ENCODE peak calls at places on chromosome 22, in seven cellular contexts. One of them, this sample, is unnamed.
A peak's percentile ranks its signal among the peaks of the same experiment; 100 is the strongest.

GRCh38 chr22:21641795-21642583 is at the start of gene SDF2L1:
- DNase-seq in neural progenitor cell: peak; percentile 99
- DNase-seq in HS-27A: peak; percentile 91
- DNase-seq in stimulated activated CD4-positive, alpha-beta T cell treated with anti-CD3 and anti-CD28 coated beads, Interleukin-12 subunit alpha, Interleukin-12 subunit beta, amount 100 ng/mL, for 24 hours: peak; percentile 98
- DNase-seq in H9: peak; percentile 99
- DNase-seq in GM12892: peak; percentile 99
- DNase-seq in T-cell: peak; percentile 96
- DNase-seq in this sample: peak; percentile 93

GRCh38 chr22:21443735-21444421 is 23.3 kb upstream of the TMEM191C start:
- DNase-seq in neural progenitor cell: peak; percentile 33
- DNase-seq in HS-27A: no peak
- DNase-seq in stimulated activated CD4-positive, alpha-beta T cell treated with anti-CD3 and anti-CD28 coated beads, Interleukin-12 subunit alpha, Interleukin-12 subunit beta, amount 100 ng/mL, for 24 hours: no peak
- DNase-seq in H9: peak; percentile 26
- DNase-seq in GM12892: no peak
- DNase-seq in T-cell: no peak
- DNase-seq in this sample: no peak

GRCh38 chr22:22486132-22486899 is 22.2 kb downstream of the ZNF280B start:
- DNase-seq in neural progenitor cell: no peak
- DNase-seq in HS-27A: no peak
- DNase-seq in stimulated activated CD4-positive, alpha-beta T cell treated with anti-CD3 and anti-CD28 coated beads, Interleukin-12 subunit alpha, Interleukin-12 subunit beta, amount 100 ng/mL, for 24 hours: no peak
- DNase-seq in H9: no peak
- DNase-seq in GM12892: no peak
- DNase-seq in T-cell: no peak
- DNase-seq in this sample: no peak

GRCh38 chr22:50262460-50262911 is 1.0 kb upstream of the MAPK12 start:
- DNase-seq in neural progenitor cell: no peak
- DNase-seq in HS-27A: no peak
- DNase-seq in stimulated activated CD4-positive, alpha-beta T cell treated with anti-CD3 and anti-CD28 coated beads, Interleukin-12 subunit alpha, Interleukin-12 subunit beta, amount 100 ng/mL, for 24 hours: no peak
- DNase-seq in H9: no peak
- DNase-seq in GM12892: no peak
- DNase-seq in T-cell: no peak
- DNase-seq in this sample: no peak

GRCh38 chr22:19497245-19497644 is 17.5 kb downstream of the CDC45 start:
- DNase-seq in neural progenitor cell: no peak
- DNase-seq in HS-27A: no peak
- DNase-seq in stimulated activated CD4-positive, alpha-beta T cell treated with anti-CD3 and anti-CD28 coated beads, Interleukin-12 subunit alpha, Interleukin-12 subunit beta, amount 100 ng/mL, for 24 hours: no peak
- DNase-seq in H9: no peak
- DNase-seq in GM12892: no peak
- DNase-seq in T-cell: no peak
- DNase-seq in this sample: no peak

GRCh38 chr22:33869946-33870345 is 50.3 kb downstream of the LARGE1 start:
- DNase-seq in neural progenitor cell: no peak
- DNase-seq in HS-27A: no peak
- DNase-seq in stimulated activated CD4-positive, alpha-beta T cell treated with anti-CD3 and anti-CD28 coated beads, Interleukin-12 subunit alpha, Interleukin-12 subunit beta, amount 100 ng/mL, for 24 hours: no peak
- DNase-seq in H9: no peak
- DNase-seq in GM12892: no peak
- DNase-seq in T-cell: no peak
- DNase-seq in this sample: no peak

GRCh38 chr22:42430486-42431125 is 1.6 kb downstream of the NFAM1 start:
- DNase-seq in neural progenitor cell: no peak
- DNase-seq in HS-27A: no peak
- DNase-seq in stimulated activated CD4-positive, alpha-beta T cell treated with anti-CD3 and anti-CD28 coated beads, Interleukin-12 subunit alpha, Interleukin-12 subunit beta, amount 100 ng/mL, for 24 hours: no peak
- DNase-seq in H9: no peak
- DNase-seq in GM12892: no peak
- DNase-seq in T-cell: no peak
- DNase-seq in this sample: no peak

GRCh38 chr22:44438481-44439131 is 59.4 kb downstream of the RTL6 start:
- DNase-seq in neural progenitor cell: no peak
- DNase-seq in HS-27A: no peak
- DNase-seq in stimulated activated CD4-positive, alpha-beta T cell treated with anti-CD3 and anti-CD28 coated beads, Interleukin-12 subunit alpha, Interleukin-12 subunit beta, amount 100 ng/mL, for 24 hours: no peak
- DNase-seq in H9: no peak
- DNase-seq in GM12892: no peak
- DNase-seq in T-cell: no peak
- DNase-seq in this sample: no peak

GRCh38 chr22:50486561-50487289 is at the start of gene MIOX:
- DNase-seq in neural progenitor cell: no peak
- DNase-seq in HS-27A: no peak
- DNase-seq in stimulated activated CD4-positive, alpha-beta T cell treated with anti-CD3 and anti-CD28 coated beads, Interleukin-12 subunit alpha, Interleukin-12 subunit beta, amount 100 ng/mL, for 24 hours: no peak
- DNase-seq in H9: no peak
- DNase-seq in GM12892: no peak
- DNase-seq in T-cell: no peak
- DNase-seq in this sample: no peak

GRCh38 chr22:20644071-20644642 is 129.8 kb upstream of the SERPIND1 start:
- DNase-seq in neural progenitor cell: no peak
- DNase-seq in HS-27A: no peak
- DNase-seq in stimulated activated CD4-positive, alpha-beta T cell treated with anti-CD3 and anti-CD28 coated beads, Interleukin-12 subunit alpha, Interleukin-12 subunit beta, amount 100 ng/mL, for 24 hours: no peak
- DNase-seq in H9: no peak
- DNase-seq in GM12892: no peak
- DNase-seq in T-cell: no peak
- DNase-seq in this sample: no peak

GRCh38 chr22:22882033-22882717 is 5.4 kb upstream of the IGLL5 start:
- DNase-seq in neural progenitor cell: no peak
- DNase-seq in HS-27A: no peak
- DNase-seq in stimulated activated CD4-positive, alpha-beta T cell treated with anti-CD3 and anti-CD28 coated beads, Interleukin-12 subunit alpha, Interleukin-12 subunit beta, amount 100 ng/mL, for 24 hours: peak; percentile 27
- DNase-seq in H9: peak; percentile 61
- DNase-seq in GM12892: no peak
- DNase-seq in T-cell: no peak
- DNase-seq in this sample: no peak

GRCh38 chr22:39478461-39478860 is 21.6 kb downstream of the MGAT3 start:
- DNase-seq in neural progenitor cell: peak; percentile 60
- DNase-seq in HS-27A: no peak
- DNase-seq in stimulated activated CD4-positive, alpha-beta T cell treated with anti-CD3 and anti-CD28 coated beads, Interleukin-12 subunit alpha, Interleukin-12 subunit beta, amount 100 ng/mL, for 24 hours: no peak
- DNase-seq in H9: peak; percentile 69
- DNase-seq in GM12892: no peak
- DNase-seq in T-cell: no peak
- DNase-seq in this sample: no peak

GRCh38 chr22:48495751-48496080 is 1332.0 kb downstream of the BRD1 start:
- DNase-seq in neural progenitor cell: no peak
- DNase-seq in HS-27A: no peak
- DNase-seq in stimulated activated CD4-positive, alpha-beta T cell treated with anti-CD3 and anti-CD28 coated beads, Interleukin-12 subunit alpha, Interleukin-12 subunit beta, amount 100 ng/mL, for 24 hours: no peak
- DNase-seq in H9: no peak
- DNase-seq in GM12892: no peak
- DNase-seq in T-cell: no peak
- DNase-seq in this sample: no peak

GRCh38 chr22:19723990-19724827 is 870 bp downstream of the GP1BB start:
- DNase-seq in neural progenitor cell: peak; percentile 93
- DNase-seq in HS-27A: no peak
- DNase-seq in stimulated activated CD4-positive, alpha-beta T cell treated with anti-CD3 and anti-CD28 coated beads, Interleukin-12 subunit alpha, Interleukin-12 subunit beta, amount 100 ng/mL, for 24 hours: no peak
- DNase-seq in H9: peak; percentile 79
- DNase-seq in GM12892: no peak
- DNase-seq in T-cell: no peak
- DNase-seq in this sample: no peak

GRCh38 chr22:23243006-23243573 is 62.8 kb downstream of the BCR start:
- DNase-seq in neural progenitor cell: peak; percentile 86
- DNase-seq in HS-27A: no peak
- DNase-seq in stimulated activated CD4-positive, alpha-beta T cell treated with anti-CD3 and anti-CD28 coated beads, Interleukin-12 subunit alpha, Interleukin-12 subunit beta, amount 100 ng/mL, for 24 hours: peak; percentile 59
- DNase-seq in H9: peak; percentile 88
- DNase-seq in GM12892: no peak
- DNase-seq in T-cell: peak; percentile 28
- DNase-seq in this sample: no peak

GRCh38 chr22:46879083-46879482 is 116.6 kb downstream of the TBC1D22A start:
- DNase-seq in neural progenitor cell: no peak
- DNase-seq in HS-27A: no peak
- DNase-seq in stimulated activated CD4-positive, alpha-beta T cell treated with anti-CD3 and anti-CD28 coated beads, Interleukin-12 subunit alpha, Interleukin-12 subunit beta, amount 100 ng/mL, for 24 hours: no peak
- DNase-seq in H9: no peak
- DNase-seq in GM12892: no peak
- DNase-seq in T-cell: no peak
- DNase-seq in this sample: no peak

GRCh38 chr22:36643033-36643432 is 60.5 kb downstream of the CACNG2 start:
- DNase-seq in neural progenitor cell: no peak
- DNase-seq in HS-27A: no peak
- DNase-seq in stimulated activated CD4-positive, alpha-beta T cell treated with anti-CD3 and anti-CD28 coated beads, Interleukin-12 subunit alpha, Interleukin-12 subunit beta, amount 100 ng/mL, for 24 hours: no peak
- DNase-seq in H9: no peak
- DNase-seq in GM12892: no peak
- DNase-seq in T-cell: no peak
- DNase-seq in this sample: no peak

GRCh38 chr22:28141614-28142013 is 222.6 kb upstream of the PITPNB start:
- DNase-seq in neural progenitor cell: no peak
- DNase-seq in HS-27A: peak; percentile 35
- DNase-seq in stimulated activated CD4-positive, alpha-beta T cell treated with anti-CD3 and anti-CD28 coated beads, Interleukin-12 subunit alpha, Interleukin-12 subunit beta, amount 100 ng/mL, for 24 hours: no peak
- DNase-seq in H9: no peak
- DNase-seq in GM12892: no peak
- DNase-seq in T-cell: no peak
- DNase-seq in this sample: no peak

GRCh38 chr22:20998411-20999336 is 3.2 kb downstream of the THAP7 start:
- DNase-seq in neural progenitor cell: no peak
- DNase-seq in HS-27A: no peak
- DNase-seq in stimulated activated CD4-positive, alpha-beta T cell treated with anti-CD3 and anti-CD28 coated beads, Interleukin-12 subunit alpha, Interleukin-12 subunit beta, amount 100 ng/mL, for 24 hours: no peak
- DNase-seq in H9: no peak
- DNase-seq in GM12892: no peak
- DNase-seq in T-cell: no peak
- DNase-seq in this sample: no peak

GRCh38 chr22:46674367-46674781 is 54.2 kb downstream of the GRAMD4 start:
- DNase-seq in neural progenitor cell: no peak
- DNase-seq in HS-27A: no peak
- DNase-seq in stimulated activated CD4-positive, alpha-beta T cell treated with anti-CD3 and anti-CD28 coated beads, Interleukin-12 subunit alpha, Interleukin-12 subunit beta, amount 100 ng/mL, for 24 hours: peak; percentile 98
- DNase-seq in H9: no peak
- DNase-seq in GM12892: peak; percentile 65
- DNase-seq in T-cell: peak; percentile 68
- DNase-seq in this sample: no peak

GRCh38 chr22:47406180-47406723 is 643.8 kb downstream of the TBC1D22A start:
- DNase-seq in neural progenitor cell: no peak
- DNase-seq in HS-27A: no peak
- DNase-seq in stimulated activated CD4-positive, alpha-beta T cell treated with anti-CD3 and anti-CD28 coated beads, Interleukin-12 subunit alpha, Interleukin-12 subunit beta, amount 100 ng/mL, for 24 hours: no peak
- DNase-seq in H9: no peak
- DNase-seq in GM12892: no peak
- DNase-seq in T-cell: no peak
- DNase-seq in this sample: no peak

GRCh38 chr22:38311331-38311635 is 6.0 kb downstream of the CSNK1E start:
- DNase-seq in neural progenitor cell: no peak
- DNase-seq in HS-27A: no peak
- DNase-seq in stimulated activated CD4-positive, alpha-beta T cell treated with anti-CD3 and anti-CD28 coated beads, Interleukin-12 subunit alpha, Interleukin-12 subunit beta, amount 100 ng/mL, for 24 hours: no peak
- DNase-seq in H9: no peak
- DNase-seq in GM12892: no peak
- DNase-seq in T-cell: no peak
- DNase-seq in this sample: no peak

GRCh38 chr22:45203150-45203974 is 37.3 kb downstream of the KIAA0930 start:
- DNase-seq in neural progenitor cell: no peak
- DNase-seq in HS-27A: no peak
- DNase-seq in stimulated activated CD4-positive, alpha-beta T cell treated with anti-CD3 and anti-CD28 coated beads, Interleukin-12 subunit alpha, Interleukin-12 subunit beta, amount 100 ng/mL, for 24 hours: no peak
- DNase-seq in H9: peak; percentile 21
- DNase-seq in GM12892: no peak
- DNase-seq in T-cell: no peak
- DNase-seq in this sample: no peak

GRCh38 chr22:27397948-27398330 is 403.6 kb downstream of the MN1 start:
- DNase-seq in neural progenitor cell: no peak
- DNase-seq in HS-27A: no peak
- DNase-seq in stimulated activated CD4-positive, alpha-beta T cell treated with anti-CD3 and anti-CD28 coated beads, Interleukin-12 subunit alpha, Interleukin-12 subunit beta, amount 100 ng/mL, for 24 hours: no peak
- DNase-seq in H9: no peak
- DNase-seq in GM12892: no peak
- DNase-seq in T-cell: no peak
- DNase-seq in this sample: no peak

GRCh38 chr22:41301085-41302015 is at the start of gene ZC3H7B:
- DNase-seq in neural progenitor cell: peak; percentile 91
- DNase-seq in HS-27A: peak; percentile 48
- DNase-seq in stimulated activated CD4-positive, alpha-beta T cell treated with anti-CD3 and anti-CD28 coated beads, Interleukin-12 subunit alpha, Interleukin-12 subunit beta, amount 100 ng/mL, for 24 hours: peak; percentile 69
- DNase-seq in H9: peak; percentile 82
- DNase-seq in GM12892: peak; percentile 95
- DNase-seq in T-cell: peak; percentile 64
- DNase-seq in this sample: peak; percentile 21

GRCh38 chr22:36756746-36757607 is 18.9 kb downstream of the IFT27 start:
- DNase-seq in neural progenitor cell: no peak
- DNase-seq in HS-27A: no peak
- DNase-seq in stimulated activated CD4-positive, alpha-beta T cell treated with anti-CD3 and anti-CD28 coated beads, Interleukin-12 subunit alpha, Interleukin-12 subunit beta, amount 100 ng/mL, for 24 hours: no peak
- DNase-seq in H9: peak; percentile 25
- DNase-seq in GM12892: no peak
- DNase-seq in T-cell: no peak
- DNase-seq in this sample: no peak

This sample was measured in GF-D8.